ENCODE peak calls at places on chromosomes 3 and 15, in seven cellular contexts. F, R, K, X, D, J and B are unnamed samples.

GRCh38 chr15:74281147-74282133 is 45.3 kb downstream of the CCDC33 start:
- DNase-seq in F (no peak), R (peak), K (no peak), X (no peak), D (no peak), J (no peak), B (no peak)

GRCh38 chr3:41075958-41076357 is 123.3 kb upstream of the CTNNB1 start:
- DNase-seq in F (no peak), R (no peak), K (no peak), X (peak), D (no peak), J (no peak), B (no peak)

GRCh38 chr3:99323940-99324339 is 314.5 kb upstream of the COL8A1 start:
- DNase-seq in F (no peak), R (no peak), K (no peak), X (no peak), D (no peak), J (no peak), B (no peak)

GRCh38 chr15:65208656-65209055 is 2.6 kb downstream of the CILP start:
- DNase-seq in F (no peak), R (no peak), K (no peak), X (no peak), D (no peak), J (no peak), B (no peak)

GRCh38 chr15:27492021-27492621 is 521.1 kb downstream of the GABRG3 start:
- DNase-seq in F (peak), R (peak), K (no peak), X (peak), D (peak), J (no peak), B (no peak)

GRCh38 chr15:69305933-69306568 is 7.3 kb downstream of the PAQR5 start:
- DNase-seq in F (peak), R (no peak), K (no peak), X (no peak), D (no peak), J (no peak), B (no peak)

GRCh38 chr3:47617061-47618010 is 38.7 kb upstream of the CSPG5 start:
- DNase-seq in F (peak), R (no peak), K (no peak), X (no peak), D (peak), J (no peak), B (no peak)

GRCh38 chr3:109115451-109115850 is 2.5 kb downstream of the MORC1 start:
- DNase-seq in F (peak), R (no peak), K (no peak), X (no peak), D (no peak), J (no peak), B (no peak)

GRCh38 chr3:37904614-37905047 is 43.0 kb downstream of the CTDSPL start:
- DNase-seq in F (peak), R (no peak), K (no peak), X (no peak), D (peak), J (no peak), B (no peak)

GRCh38 chr3:53230789-53231188 is 25.0 kb downstream of the TKT start:
- DNase-seq in F (no peak), R (no peak), K (peak), X (peak), D (no peak), J (no peak), B (no peak)

GRCh38 chr3:14871456-14872200 is 52.9 kb downstream of the FGD5 start:
- DNase-seq in F (no peak), R (no peak), K (no peak), X (peak), D (no peak), J (no peak), B (no peak)

GRCh38 chr3:107644631-107645030 is 121.9 kb downstream of the BBX start:
- DNase-seq in F (no peak), R (peak), K (no peak), X (no peak), D (no peak), J (no peak), B (no peak)

GRCh38 chr3:157111578-157111977 is 48.4 kb downstream of the CCNL1 start:
- DNase-seq in F (peak), R (no peak), K (no peak), X (no peak), D (no peak), J (no peak), B (no peak)

GRCh38 chr3:13134166-13134878 is 61.1 kb upstream of the IQSEC1 start:
- DNase-seq in F (no peak), R (no peak), K (peak), X (peak), D (no peak), J (no peak), B (no peak)

GRCh38 chr15:33908396-33908795 is 59.9 kb upstream of the CHRM5 start:
- DNase-seq in F (peak), R (no peak), K (no peak), X (no peak), D (no peak), J (no peak), B (no peak)

GRCh38 chr15:91849180-91849579 is 4.3 kb upstream of the SLCO3A1 start:
- DNase-seq in F (no peak), R (peak), K (no peak), X (no peak), D (no peak), J (no peak), B (no peak)

GRCh38 chr3:118972974-118973373 is 61.7 kb downstream of the IGSF11 start:
- DNase-seq in F (no peak), R (no peak), K (no peak), X (no peak), D (no peak), J (no peak), B (no peak)

GRCh38 chr3:4656059-4656458 is 162.9 kb downstream of the ITPR1 start:
- DNase-seq in F (peak), R (peak), K (no peak), X (no peak), D (peak), J (no peak), B (no peak)

GRCh38 chr3:38361496-38361895 is 14.9 kb downstream of the XYLB start:
- DNase-seq in F (no peak), R (no peak), K (no peak), X (peak), D (no peak), J (no peak), B (no peak)

GRCh38 chr3:117603097-117603496 is 893.5 kb downstream of the TUSC7 start:
- DNase-seq in F (peak), R (no peak), K (no peak), X (no peak), D (no peak), J (no peak), B (no peak)

GRCh38 chr15:66701422-66702034 is 508 bp upstream of the SMAD6 start:
- DNase-seq in F (peak), R (peak), K (peak), X (peak), D (peak), J (peak), B (no peak)

GRCh38 chr3:47912006-47912504 is 104.2 kb downstream of the MAP4 start:
- DNase-seq in F (peak), R (no peak), K (no peak), X (no peak), D (no peak), J (no peak), B (no peak)

GRCh38 chr3:25910997-25911396 is 121.1 kb downstream of the OXSM start:
- DNase-seq in F (peak), R (no peak), K (no peak), X (no peak), D (no peak), J (no peak), B (no peak)

GRCh38 chr3:123027292-123028232 is at the start of gene SEMA5B:
- DNase-seq in F (peak), R (no peak), K (peak), X (peak), D (peak), J (peak), B (no peak)